ENCODE peak calls at places on chromosomes 16 and 17, in eight cellular contexts. L is aorta; U is activated CD4-positive, alpha-beta T cell treated with anti-CD3 and anti-CD28 coated beads, Interleukin-2, amount 50 U/mL, for 4 hours; Q is effector memory CD8-positive, alpha-beta T cell; C is caudate nucleus; B is KBM-7; I is activated CD8-positive, alpha-beta memory T cell treated with anti-CD3 and anti-CD28 coated beads for 4 hours; F is NCI-H1436 treated with DMSO at 0.1 percent for 48 hours. O is an unnamed sample.

GRCh38 chr16:51392651-51393187 is 241.6 kb upstream of the SALL1 start:
- DNase-seq in L (no peak), U (no peak), Q (no peak), C (peak; percentile 6), B (no peak), I (no peak), F (no peak), O (peak; percentile 19)

GRCh38 chr16:49462989-49463371 is 89.4 kb downstream of the C16orf78 start:
- DNase-seq in L (no peak), U (no peak), Q (no peak), C (no peak), B (no peak), I (no peak), F (peak; percentile 16), O (no peak)

GRCh38 chr17:74815671-74816370 is 39.7 kb upstream of the NAT9 start:
- DNase-seq in L (no peak), U (no peak), Q (no peak), C (no peak), B (peak; percentile 57), I (no peak), F (no peak), O (no peak)

GRCh38 chr17:72338304-72338703 is 217.5 kb downstream of the SOX9 start:
- DNase-seq in L (no peak), U (no peak), Q (no peak), C (no peak), B (no peak), I (no peak), F (no peak), O (no peak)

GRCh38 chr16:49407873-49408565 is 34.4 kb downstream of the C16orf78 start:
- DNase-seq in L (peak; percentile 90), U (peak; percentile 56), Q (peak; percentile 44), C (peak; percentile 34), B (peak; percentile 79), I (peak; percentile 7), F (peak; percentile 16), O (peak; percentile 71)

GRCh38 chr17:9408381-9408780 is 167.2 kb downstream of the STX8 start:
- DNase-seq in L (no peak), U (no peak), Q (no peak), C (no peak), B (no peak), I (no peak), F (no peak), O (no peak)

GRCh38 chr17:20202141-20202574 is 193.0 kb downstream of the SPECC1 start:
- DNase-seq in L (no peak), U (no peak), Q (no peak), C (no peak), B (no peak), I (no peak), F (no peak), O (no peak)

GRCh38 chr17:9120471-9120870 is 99.2 kb downstream of the NTN1 start:
- DNase-seq in L (no peak), U (no peak), Q (no peak), C (no peak), B (no peak), I (no peak), F (no peak), O (no peak)

GRCh38 chr16:74325331-74325730 is 28.7 kb downstream of the PSMD7 start:
- DNase-seq in L (no peak), U (no peak), Q (no peak), C (no peak), B (no peak), I (no peak), F (no peak), O (no peak)

GRCh38 chr17:21523482-21524210 is 147.5 kb downstream of the KCNJ12 start:
- DNase-seq in L (no peak), U (no peak), Q (no peak), C (no peak), B (no peak), I (no peak), F (no peak), O (no peak)

GRCh38 chr16:82990155-82990554 is 363.4 kb downstream of the CDH13 start:
- DNase-seq in L (no peak), U (no peak), Q (no peak), C (no peak), B (no peak), I (no peak), F (no peak), O (peak; percentile 47)

GRCh38 chr17:31274252-31274651 is 22.8 kb downstream of the OMG start:
- DNase-seq in L (no peak), U (no peak), Q (no peak), C (no peak), B (peak; percentile 64), I (no peak), F (peak; percentile 21), O (no peak)

GRCh38 chr16:3625911-3626732 is 14.7 kb upstream of the SLX4 start:
- DNase-seq in L (no peak), U (no peak), Q (no peak), C (no peak), B (peak; percentile 71), I (no peak), F (no peak), O (no peak)

GRCh38 chr17:73068322-73069153 is 23.9 kb downstream of the SLC39A11 start:
- DNase-seq in L (no peak), U (no peak), Q (no peak), C (no peak), B (no peak), I (no peak), F (no peak), O (no peak)

GRCh38 chr16:53094013-53094630 is 39.3 kb downstream of the CHD9 start:
- DNase-seq in L (peak; percentile 72), U (no peak), Q (peak; percentile 55), C (no peak), B (peak; percentile 91), I (no peak), F (no peak), O (peak; percentile 93)

GRCh38 chr17:2980211-2980903 is 83.0 kb downstream of the OR1D5 start:
- DNase-seq in L (no peak), U (no peak), Q (no peak), C (no peak), B (no peak), I (no peak), F (no peak), O (no peak)

GRCh38 chr17:47188266-47188665 is 829 bp downstream of the CDC27 start:
- DNase-seq in L (no peak), U (no peak), Q (no peak), C (no peak), B (no peak), I (no peak), F (no peak), O (no peak)

GRCh38 chr17:34412965-34413441 is 50.0 kb upstream of the CCL1 start:
- DNase-seq in L (no peak), U (no peak), Q (no peak), C (no peak), B (no peak), I (no peak), F (no peak), O (peak; percentile 28)

GRCh38 chr17:76635659-76636360 is 7.7 kb downstream of the ST6GALNAC1 start:
- DNase-seq in L (no peak), U (no peak), Q (no peak), C (no peak), B (no peak), I (no peak), F (no peak), O (no peak)

GRCh38 chr17:19329839-19330238 is 32.7 kb downstream of the B9D1 start:
- DNase-seq in L (no peak), U (no peak), Q (no peak), C (no peak), B (no peak), I (no peak), F (no peak), O (no peak)

GRCh38 chr16:706189-707061 is 824 bp upstream of the FBXL16 start:
- DNase-seq in L (no peak), U (no peak), Q (no peak), C (no peak), B (no peak), I (no peak), F (no peak), O (no peak)

GRCh38 chr16:825298-826061 is 24.9 kb upstream of the GNG13 start:
- DNase-seq in L (no peak), U (no peak), Q (no peak), C (no peak), B (no peak), I (no peak), F (no peak), O (no peak)

GRCh38 chr17:28335959-28336871 is 654 bp downstream of the TNFAIP1 start:
- DNase-seq in L (peak; percentile 64), U (peak; percentile 22), Q (no peak), C (peak; percentile 31), B (peak; percentile 45), I (no peak), F (no peak), O (peak; percentile 93)

GRCh38 chr16:11229432-11229831 is 26.6 kb downstream of the SOCS1 start:
- DNase-seq in L (no peak), U (no peak), Q (no peak), C (no peak), B (no peak), I (no peak), F (no peak), O (no peak)

GRCh38 chr17:31411707-31412285 is 20.3 kb downstream of the RAB11FIP4 start:
- DNase-seq in L (no peak), U (no peak), Q (no peak), C (no peak), B (no peak), I (no peak), F (no peak), O (no peak)

GRCh38 chr17:47072881-47073280 is 93.8 kb upstream of the RPRML start:
- DNase-seq in L (peak; percentile 68), U (no peak), Q (no peak), C (peak; percentile 2), B (peak; percentile 76), I (no peak), F (no peak), O (no peak)

GRCh38 chr17:80008383-80008840 is 27.3 kb downstream of the TBC1D16 start:
- DNase-seq in L (peak; percentile 83), U (peak; percentile 69), Q (peak; percentile 74), C (no peak), B (peak; percentile 75), I (peak; percentile 47), F (peak; percentile 43), O (peak; percentile 47)

GRCh38 chr16:56625140-56625942 is at the start of gene MT1E:
- DNase-seq in L (peak; percentile 84), U (no peak), Q (no peak), C (peak; percentile 45), B (peak; percentile 93), I (no peak), F (no peak), O (no peak)

GRCh38 chr16:85182286-85182685 is 70.0 kb upstream of the CIBAR2 start:
- DNase-seq in L (no peak), U (no peak), Q (no peak), C (no peak), B (no peak), I (no peak), F (no peak), O (no peak)

GRCh38 chr17:65100316-65101140 is 36.6 kb upstream of the RGS9 start:
- DNase-seq in L (peak; percentile 92), U (peak; percentile 67), Q (peak; percentile 76), C (peak; percentile 75), B (peak; percentile 81), I (peak; percentile 73), F (peak; percentile 67), O (peak; percentile 72)

GRCh38 chr17:38559025-38559879 is 46.5 kb downstream of the SRCIN1 start:
- DNase-seq in L (peak; percentile 85), U (peak; percentile 90), Q (peak; percentile 87), C (no peak), B (peak; percentile 91), I (peak; percentile 83), F (peak; percentile 92), O (no peak)

GRCh38 chr17:67053438-67054000 is 9.2 kb downstream of the CACNG1 start:
- DNase-seq in L (no peak), U (no peak), Q (no peak), C (no peak), B (no peak), I (no peak), F (no peak), O (no peak)

GRCh38 chr16:84730406-84731106 is 30.8 kb downstream of the USP10 start:
- DNase-seq in L (peak; percentile 79), U (peak; percentile 26), Q (no peak), C (no peak), B (peak; percentile 66), I (no peak), F (no peak), O (peak; percentile 96)

GRCh38 chr17:76996741-76997694 is 128.8 kb downstream of the MGAT5B start:
- DNase-seq in L (no peak), U (no peak), Q (no peak), C (no peak), B (no peak), I (no peak), F (no peak), O (no peak)